ENCODE peak calls at places on chromosomes 11 and 22, in nine cellular contexts. T is fibroblast of villous mesenchyme, S is thoracic aorta, D is GM23338, Y is mammary epithelial cell, Q is coronary artery, G is AG09309, P is left ventricle myocardium inferior, I is cardiac muscle cell. H is an unnamed sample.

GRCh38 chr11:1051356-1052132 is 15.0 kb upstream of the MUC6 start:
- DNase-seq in I (no peak), G (no peak), T (no peak), Q (no peak), D (no peak), P (no peak), Y (no peak), S (no peak), H (no peak)

GRCh38 chr22:23673826-23674690 is 16.8 kb upstream of the RGL4 start:
- DNase-seq in S (no peak), I (no peak), G (no peak), T (no peak), Q (no peak), P (no peak), Y (no peak), D (peak; percentile 29), H (peak; percentile 53)

GRCh38 chr11:126712017-126712625 is 288.4 kb downstream of the KIRREL3 start:
- DNase-seq in S (no peak), T (no peak), Y (no peak), P (no peak), G (no peak), I (no peak), D (no peak), Q (no peak), H (no peak)

GRCh38 chr11:35030716-35031213 is 108.2 kb upstream of the CD44 start:
- DNase-seq in I (no peak), Y (peak; percentile 97), S (peak; percentile 28), Q (peak; percentile 83), D (no peak), P (peak; percentile 35), G (peak; percentile 86), T (peak; percentile 94), H (peak; percentile 94)

GRCh38 chr11:134573857-134574256 is 161.8 kb upstream of the B3GAT1 start:
- DNase-seq in T (no peak), S (no peak), Y (no peak), P (no peak), Q (peak; percentile 54), G (no peak), I (no peak), D (no peak), H (no peak)

GRCh38 chr11:2328656-2329354 is 27.0 kb downstream of the TSPAN32 start:
- DNase-seq in Q (no peak), T (no peak), D (no peak), I (no peak), G (no peak), P (no peak), Y (no peak), S (no peak), H (no peak)

GRCh38 chr11:6614446-6614845 is 2.4 kb upstream of the TAF10 start:
- DNase-seq in D (no peak), Q (peak; percentile 72), T (no peak), P (no peak), Y (no peak), G (no peak), I (no peak), S (no peak), H (no peak)

GRCh38 chr22:31752096-31752847 is 1.5 kb upstream of the DEPDC5 start:
- DNase-seq in S (no peak), D (no peak), P (no peak), G (no peak), Y (no peak), Q (no peak), I (no peak), T (no peak), H (no peak)

GRCh38 chr22:37752189-37753061 is 55.3 kb upstream of the GCAT start:
- DNase-seq in S (peak; percentile 86), T (peak; percentile 99), D (no peak), Q (peak; percentile 95), Y (peak; percentile 99), I (no peak), P (peak; percentile 95), G (peak; percentile 90), H (peak; percentile 88)

GRCh38 chr22:50202130-50202671 is 1.4 kb downstream of the SELENOO start:
- DNase-seq in T (no peak), Q (no peak), P (no peak), Y (no peak), G (no peak), D (no peak), I (peak; percentile 11), S (no peak), H (no peak)

GRCh38 chr11:86765146-86765663 is 35.1 kb upstream of the PRSS23 start:
- DNase-seq in S (no peak), I (no peak), T (no peak), G (no peak), D (no peak), P (no peak), Y (no peak), Q (no peak), H (no peak)

GRCh38 chr11:92848578-92848977 is 120.9 kb upstream of the MTNR1B start:
- DNase-seq in G (no peak), T (no peak), D (no peak), Y (no peak), I (no peak), P (no peak), Q (no peak), S (no peak), H (no peak)

GRCh38 chr11:2926611-2927492 is 2.4 kb downstream of the PHLDA2 start:
- DNase-seq in I (no peak), P (peak; percentile 6), Y (no peak), S (no peak), D (no peak), Q (no peak), G (no peak), T (no peak), H (no peak)

DNA sequence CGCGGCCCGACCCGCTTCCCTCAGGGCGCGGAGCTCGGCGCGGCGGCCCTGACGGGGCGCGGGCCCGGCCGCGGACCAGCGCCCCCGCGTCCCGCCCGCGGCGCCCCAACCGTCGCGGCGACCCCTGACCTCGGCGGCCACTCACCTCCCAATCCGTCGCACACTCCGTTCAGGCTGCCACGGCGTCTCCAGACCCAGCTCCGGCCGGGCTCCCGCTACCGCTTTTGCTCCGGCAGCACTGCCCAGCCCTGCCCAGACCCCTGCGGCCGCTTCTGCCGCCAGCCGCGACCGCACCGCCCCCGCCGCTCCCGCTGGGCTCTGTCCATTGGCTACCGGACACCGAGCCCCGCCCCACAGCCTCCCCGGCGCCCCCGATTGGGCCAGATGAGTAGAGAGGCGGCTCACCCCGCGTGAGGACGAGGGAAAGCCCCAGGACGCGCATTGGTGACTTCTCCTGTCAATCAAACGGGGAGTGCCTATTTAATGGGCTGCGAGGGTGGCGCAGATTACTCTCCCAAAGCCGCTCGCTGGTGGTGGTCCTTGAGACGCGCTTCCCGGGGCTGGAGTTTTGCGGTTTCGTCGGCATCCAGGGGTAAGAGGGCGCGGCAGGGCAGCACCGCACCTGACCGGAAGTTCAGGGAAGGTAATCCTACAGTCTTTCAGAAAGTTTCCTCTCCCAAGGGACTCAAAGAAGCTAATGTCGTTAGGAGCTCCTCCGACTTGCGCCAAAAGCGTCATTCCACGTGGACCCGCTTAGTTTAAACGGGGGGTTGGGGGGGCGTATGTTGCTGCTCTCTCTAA is at the start of gene PACSIN2:
- DNase-seq in G (peak; percentile 92), S (peak; percentile 99), D (peak; percentile 99), P (peak; percentile 100), Y (peak; percentile 98), T (peak; percentile 98), Q (peak; percentile 99), I (peak; percentile 99), H (peak; percentile 99)
- H3K4me3 ChIP-seq in G (peak within 1 kb of the TSS; percentile 83), S (peak within 1 kb of the TSS; percentile 80), D (peak within 1 kb of the TSS; percentile 86), P (peak within 1 kb of the TSS; percentile 84), Y (peak within 1 kb of the TSS; percentile 81), T (peak within 1 kb of the TSS; percentile 84), Q (peak within 1 kb of the TSS; percentile 86), I (peak within 1 kb of the TSS; percentile 73), H (peak within 1 kb of the TSS; percentile 86)

DNA sequence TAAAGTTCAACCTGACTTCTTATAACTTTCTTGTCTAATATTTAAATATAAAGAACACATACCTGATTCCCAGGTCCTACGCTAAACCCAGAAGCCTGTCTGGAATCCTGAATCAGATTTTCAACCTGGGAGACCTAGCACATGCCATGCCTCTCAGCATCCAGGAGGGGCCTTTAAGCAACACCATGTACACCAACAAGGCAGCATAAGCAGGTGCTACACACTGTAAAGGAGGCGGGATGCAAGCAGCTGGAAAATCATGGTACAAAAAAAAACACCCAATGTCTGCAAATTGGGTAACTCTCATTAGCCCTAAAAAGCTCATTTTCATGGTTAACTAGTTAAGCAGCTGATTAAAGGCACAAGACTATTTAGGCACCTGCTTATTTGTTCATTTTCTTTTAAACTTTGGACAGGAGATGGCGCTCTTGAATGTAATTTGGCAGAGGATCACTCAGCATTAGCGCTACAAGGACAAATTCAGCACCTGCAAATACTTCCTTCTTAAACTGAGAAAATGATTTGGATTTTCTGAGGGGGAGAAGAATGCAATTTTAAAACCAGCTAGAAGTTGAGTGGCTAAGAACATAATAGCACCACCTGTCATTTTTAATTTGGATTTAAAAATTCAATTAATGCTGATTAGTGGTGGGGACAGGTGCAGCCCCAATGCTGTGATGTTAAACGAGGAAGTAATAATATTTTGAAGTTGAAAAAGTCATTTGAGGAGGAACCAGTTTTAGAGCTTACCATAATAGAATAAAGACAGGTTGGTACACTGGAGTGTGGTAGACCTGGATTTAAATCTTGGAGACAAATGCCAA is 104.0 kb downstream of the FAR1 start:
- DNase-seq in G (peak; percentile 32), S (no peak), Q (no peak), P (no peak), Y (peak; percentile 58), T (peak; percentile 76), D (peak; percentile 86), I (peak; percentile 79), H (peak; percentile 84)
- TF ChIP-seq CTCF in G (peak; percentile 27), S (peak; percentile 4), Q (no peak), P (peak; percentile 54), Y (peak; percentile 47), T (peak; percentile 50), D (peak; percentile 92), I (peak; percentile 46), H (peak; percentile 57)

GRCh38 chr11:83609181-83609580 is 323.0 kb upstream of the CCDC90B start:
- DNase-seq in P (no peak), T (no peak), Q (no peak), S (no peak), I (no peak), Y (no peak), G (no peak), D (no peak), H (no peak)

GRCh38 chr11:83610996-83611395 is 324.8 kb upstream of the CCDC90B start:
- DNase-seq in I (no peak), D (no peak), P (no peak), S (no peak), G (no peak), Q (no peak), T (no peak), Y (no peak), H (no peak)

GRCh38 chr11:83612891-83613766 is 327.0 kb upstream of the CCDC90B start:
- DNase-seq in Q (no peak), Y (no peak), T (no peak), P (no peak), D (peak; percentile 75), I (no peak), G (no peak), S (no peak), H (no peak)

GRCh38 chr11:83611616-83612015 is 325.4 kb upstream of the CCDC90B start:
- DNase-seq in I (no peak), Y (no peak), P (no peak), Q (no peak), D (no peak), G (no peak), T (no peak), S (no peak), H (no peak)

GRCh38 chr11:83608571-83608970 is 322.4 kb upstream of the CCDC90B start:
- DNase-seq in T (no peak), G (no peak), P (no peak), Q (no peak), Y (no peak), I (no peak), D (no peak), S (no peak), H (no peak)
- H3K4me3 ChIP-seq in T (no peak overlapping the region), G (no peak overlapping the region), P (no peak overlapping the region), Q (no peak overlapping the region), Y (no peak overlapping the region), I (no peak overlapping the region), D (no peak overlapping the region), S (no peak overlapping the region), H (no peak overlapping the region)

GRCh38 chr11:130762342-130763037 is 153.8 kb downstream of the SNX19 start:
- DNase-seq in G (no peak), S (no peak), I (no peak), P (no peak), Y (peak; percentile 89), D (no peak), T (no peak), Q (peak; percentile 59), H (no peak)
- TF ChIP-seq CTCF in G (no peak), S (no peak), I (no peak), P (no peak), Y (no peak), D (no peak), T (no peak), Q (no peak), H (no peak)